ENCODE peak calls at places on chromosomes 3 and 15, in four cellular contexts. One of them, this sample, is unnamed.

GRCh38 chr3:124352143-124352528 is 360.2 kb upstream of the ROPN1 start:
- DNase-seq in EL: no peak
- DNase-seq in NCI-H1417: peak; percentile 47
- DNase-seq in left ventricle myocardium inferior: no peak
- DNase-seq in this sample: no peak

GRCh38 chr3:66473181-66473580 is 27.6 kb downstream of the LRIG1 start:
- DNase-seq in EL: peak; percentile 21
- DNase-seq in NCI-H1417: no peak
- DNase-seq in left ventricle myocardium inferior: no peak
- DNase-seq in this sample: no peak

GRCh38 chr3:62768896-62769295 is 106.3 kb downstream of the CADPS start:
- DNase-seq in EL: no peak
- DNase-seq in NCI-H1417: no peak
- DNase-seq in left ventricle myocardium inferior: no peak
- DNase-seq in this sample: no peak

GRCh38 chr15:92391640-92392039 is 2.0 kb upstream of the ST8SIA2 start:
- DNase-seq in EL: peak; percentile 3
- DNase-seq in NCI-H1417: peak; percentile 70
- DNase-seq in left ventricle myocardium inferior: no peak
- DNase-seq in this sample: no peak

GRCh38 chr3:127168271-127168670 is 24.7 kb upstream of the PRR23E start:
- DNase-seq in EL: no peak
- DNase-seq in NCI-H1417: no peak
- DNase-seq in left ventricle myocardium inferior: peak; percentile 62
- DNase-seq in this sample: peak; percentile 77

GRCh38 chr15:92882697-92883642 is 17.2 kb upstream of the CHD2 start:
- DNase-seq in EL: no peak
- DNase-seq in NCI-H1417: peak; percentile 81
- DNase-seq in left ventricle myocardium inferior: peak; percentile 28
- DNase-seq in this sample: peak; percentile 79

GRCh38 chr3:58041182-58041825 is 33.1 kb downstream of the FLNB start:
- DNase-seq in EL: peak; percentile 56
- DNase-seq in NCI-H1417: peak; percentile 8
- DNase-seq in left ventricle myocardium inferior: no peak
- DNase-seq in this sample: no peak

GRCh38 chr3:52339612-52340011 is 23.5 kb downstream of the DNAH1 start:
- DNase-seq in EL: peak; percentile 68
- DNase-seq in NCI-H1417: peak; percentile 91
- DNase-seq in left ventricle myocardium inferior: no peak
- DNase-seq in this sample: no peak

GRCh38 chr3:11385329-11385728 is 113.1 kb downstream of the ATG7 start:
- DNase-seq in EL: peak; percentile 25
- DNase-seq in NCI-H1417: no peak
- DNase-seq in left ventricle myocardium inferior: no peak
- DNase-seq in this sample: no peak

GRCh38 chr15:53811530-53811929 is 52.1 kb upstream of the WDR72 start:
- DNase-seq in EL: no peak
- DNase-seq in NCI-H1417: peak; percentile 55
- DNase-seq in left ventricle myocardium inferior: no peak
- DNase-seq in this sample: no peak

GRCh38 chr15:79184465-79184892 is 93.9 kb upstream of the RASGRF1 start:
- DNase-seq in EL: peak; percentile 59
- DNase-seq in NCI-H1417: peak; percentile 90
- DNase-seq in left ventricle myocardium inferior: peak; percentile 64
- DNase-seq in this sample: peak; percentile 81

GRCh38 chr3:165653130-165653778 is 184.0 kb downstream of the BCHE start:
- DNase-seq in EL: no peak
- DNase-seq in NCI-H1417: no peak
- DNase-seq in left ventricle myocardium inferior: no peak
- DNase-seq in this sample: no peak

GRCh38 chr15:92430067-92430435 is 36.4 kb downstream of the ST8SIA2 start:
- DNase-seq in EL: no peak
- DNase-seq in NCI-H1417: no peak
- DNase-seq in left ventricle myocardium inferior: no peak
- DNase-seq in this sample: no peak

GRCh38 chr3:10187295-10187876 is 22.7 kb downstream of the IRAK2 start:
- DNase-seq in EL: no peak
- DNase-seq in NCI-H1417: no peak
- DNase-seq in left ventricle myocardium inferior: no peak
- DNase-seq in this sample: no peak

GRCh38 chr15:28894631-28895030 is 8.9 kb downstream of the APBA2 start:
- DNase-seq in EL: no peak
- DNase-seq in NCI-H1417: no peak
- DNase-seq in left ventricle myocardium inferior: no peak
- DNase-seq in this sample: peak; percentile 55

GRCh38 chr3:183220828-183221227 is 32.2 kb upstream of the B3GNT5 start:
- DNase-seq in EL: no peak
- DNase-seq in NCI-H1417: no peak
- DNase-seq in left ventricle myocardium inferior: no peak
- DNase-seq in this sample: no peak

GRCh38 chr15:90376789-90377188 is 11.3 kb upstream of the IQGAP1 start:
- DNase-seq in EL: no peak
- DNase-seq in NCI-H1417: no peak
- DNase-seq in left ventricle myocardium inferior: no peak
- DNase-seq in this sample: no peak

GRCh38 chr15:62835351-62835750 is 207.2 kb upstream of the TPM1 start:
- DNase-seq in EL: no peak
- DNase-seq in NCI-H1417: no peak
- DNase-seq in left ventricle myocardium inferior: peak; percentile 46
- DNase-seq in this sample: no peak

GRCh38 chr15:98658831-98659699 is 10.7 kb downstream of the IGF1R start:
- DNase-seq in EL: peak; percentile 52
- DNase-seq in NCI-H1417: peak; percentile 85
- DNase-seq in left ventricle myocardium inferior: no peak
- DNase-seq in this sample: no peak

GRCh38 chr15:78075490-78076230 is 1.9 kb downstream of the TBC1D2B start:
- DNase-seq in EL: peak; percentile 95
- DNase-seq in NCI-H1417: peak; percentile 65
- DNase-seq in left ventricle myocardium inferior: no peak
- DNase-seq in this sample: no peak

GRCh38 chr3:107411779-107412178 is 34.5 kb downstream of the CCDC54 start:
- DNase-seq in EL: no peak
- DNase-seq in NCI-H1417: peak; percentile 19
- DNase-seq in left ventricle myocardium inferior: no peak
- DNase-seq in this sample: no peak

GRCh38 chr15:94387854-94388441 is 156.6 kb downstream of the MCTP2 start:
- DNase-seq in EL: no peak
- DNase-seq in NCI-H1417: no peak
- DNase-seq in left ventricle myocardium inferior: no peak
- DNase-seq in this sample: no peak

GRCh38 chr3:53773586-53774368 is 72.4 kb downstream of the CHDH start:
- DNase-seq in EL: peak; percentile 67
- DNase-seq in NCI-H1417: no peak
- DNase-seq in left ventricle myocardium inferior: no peak
- DNase-seq in this sample: no peak

GRCh38 chr15:25059698-25060471 is 105.1 kb downstream of the SNRPN start:
- DNase-seq in EL: no peak
- DNase-seq in NCI-H1417: no peak
- DNase-seq in left ventricle myocardium inferior: no peak
- DNase-seq in this sample: no peak

GRCh38 chr3:17055374-17056276 is 170.9 kb downstream of the PLCL2 start:
- DNase-seq in EL: peak; percentile 42
- DNase-seq in NCI-H1417: no peak
- DNase-seq in left ventricle myocardium inferior: no peak
- DNase-seq in this sample: no peak

GRCh38 chr15:44718180-44718926 is 7.0 kb downstream of the B2M start:
- DNase-seq in EL: no peak
- DNase-seq in NCI-H1417: no peak
- DNase-seq in left ventricle myocardium inferior: no peak
- DNase-seq in this sample: no peak

GRCh38 chr3:155390361-155390760 is 96.9 kb upstream of the STRIT1 start:
- DNase-seq in EL: no peak
- DNase-seq in NCI-H1417: no peak
- DNase-seq in left ventricle myocardium inferior: no peak
- DNase-seq in this sample: no peak

GRCh38 chr3:153768559-153769469 is 352.4 kb upstream of the ARHGEF26 start:
- DNase-seq in EL: peak; percentile 43
- DNase-seq in NCI-H1417: peak; percentile 74
- DNase-seq in left ventricle myocardium inferior: no peak
- DNase-seq in this sample: no peak

GRCh38 chr15:64847016-64847415 is 5.3 kb downstream of the PLEKHO2 start:
- DNase-seq in EL: no peak
- DNase-seq in NCI-H1417: no peak
- DNase-seq in left ventricle myocardium inferior: no peak
- DNase-seq in this sample: peak; percentile 12

GRCh38 chr15:80055933-80056332 is 3.5 kb upstream of the ZFAND6 start:
- DNase-seq in EL: no peak
- DNase-seq in NCI-H1417: no peak
- DNase-seq in left ventricle myocardium inferior: no peak
- DNase-seq in this sample: no peak

GRCh38 chr3:183577336-183577735 is 21.8 kb upstream of the KLHL6 start:
- DNase-seq in EL: no peak
- DNase-seq in NCI-H1417: no peak
- DNase-seq in left ventricle myocardium inferior: no peak
- DNase-seq in this sample: no peak

GRCh38 chr3:31610700-31611275 is 78.1 kb downstream of the STT3B start:
- DNase-seq in EL: peak; percentile 38
- DNase-seq in NCI-H1417: no peak
- DNase-seq in left ventricle myocardium inferior: no peak
- DNase-seq in this sample: no peak

GRCh38 chr15:71880276-71880675 is 69.9 kb downstream of the NR2E3 start:
- DNase-seq in EL: no peak
- DNase-seq in NCI-H1417: no peak
- DNase-seq in left ventricle myocardium inferior: no peak
- DNase-seq in this sample: no peak

GRCh38 chr15:68421798-68422402 is 10.1 kb downstream of the ITGA11 start:
- DNase-seq in EL: peak; percentile 73
- DNase-seq in NCI-H1417: no peak
- DNase-seq in left ventricle myocardium inferior: no peak
- DNase-seq in this sample: peak; percentile 80

GRCh38 chr3:69370945-69371301 is 15.0 kb downstream of the FRMD4B start:
- DNase-seq in EL: peak; percentile 41
- DNase-seq in NCI-H1417: no peak
- DNase-seq in left ventricle myocardium inferior: no peak
- DNase-seq in this sample: no peak

GRCh38 chr3:35081902-35082301 is 557.4 kb upstream of the ARPP21 start:
- DNase-seq in EL: no peak
- DNase-seq in NCI-H1417: peak; percentile 25
- DNase-seq in left ventricle myocardium inferior: no peak
- DNase-seq in this sample: no peak

GRCh38 chr15:25345943-25346342 is 92.9 kb downstream of the UBE3A start:
- DNase-seq in EL: peak; percentile 20
- DNase-seq in NCI-H1417: no peak
- DNase-seq in left ventricle myocardium inferior: peak; percentile 63
- DNase-seq in this sample: peak; percentile 58

GRCh38 chr3:99753268-99753975 is 64.2 kb upstream of the CMSS1 start:
- DNase-seq in EL: peak; percentile 78
- DNase-seq in NCI-H1417: peak; percentile 75
- DNase-seq in left ventricle myocardium inferior: no peak
- DNase-seq in this sample: no peak

GRCh38 chr3:128804817-128805166 is 74.6 kb upstream of the ACAD9 start:
- DNase-seq in EL: no peak
- DNase-seq in NCI-H1417: no peak
- DNase-seq in left ventricle myocardium inferior: no peak
- DNase-seq in this sample: no peak

This sample was measured in aorta.